ENCODE peak calls at places on chromosomes 3 and 15, in four cellular contexts. R, G, P and S are unnamed samples.

GRCh38 chr3:8660781-8661180 is 16.2 kb upstream of the SSUH2 start:
- DNase-seq in R (no peak), G (no peak), P (no peak), S (no peak)

GRCh38 chr3:127689266-127689860 is 16.6 kb downstream of the ABTB1 start:
- DNase-seq in R (peak), G (peak), P (no peak), S (no peak)

GRCh38 chr3:63130625-63131024 is 147.5 kb upstream of the SYNPR start:
- DNase-seq in R (no peak), G (no peak), P (no peak), S (no peak)

GRCh38 chr3:58071480-58071971 is 63.3 kb downstream of the FLNB start:
- DNase-seq in R (no peak), G (no peak), P (no peak), S (peak)

GRCh38 chr3:138862924-138863775 is 28.4 kb upstream of the PIK3CB start:
- DNase-seq in R (no peak), G (no peak), P (no peak), S (peak)

GRCh38 chr3:14522768-14523167 is 17.4 kb downstream of the GRIP2 start:
- DNase-seq in R (peak), G (peak), P (no peak), S (peak)

GRCh38 chr3:183812746-183813445 is 12.5 kb downstream of the MAP6D1 start:
- DNase-seq in R (no peak), G (peak), P (peak), S (no peak)

GRCh38 chr3:34783881-34784280 is 855.4 kb upstream of the ARPP21 start:
- DNase-seq in R (no peak), G (no peak), P (no peak), S (no peak)

GRCh38 chr3:48564022-48564421 is 441 bp upstream of the UCN2 start:
- DNase-seq in R (no peak), G (peak), P (no peak), S (no peak)

GRCh38 chr3:142501004-142501926 is 53.4 kb upstream of the XRN1 start:
- DNase-seq in R (no peak), G (no peak), P (no peak), S (no peak)

GRCh38 chr3:126124148-126124868 is 40.4 kb upstream of the SLC41A3 start:
- DNase-seq in R (peak), G (peak), P (no peak), S (no peak)

GRCh38 chr15:92801412-92801773 is 98.7 kb upstream of the CHD2 start:
- DNase-seq in R (no peak), G (no peak), P (no peak), S (no peak)

GRCh38 chr15:63381301-63382192 is at the start of gene CA12:
- DNase-seq in R (peak), G (no peak), P (peak), S (no peak)

GRCh38 chr15:32923176-32923575 is 205.4 kb downstream of the GREM1 start:
- DNase-seq in R (no peak), G (no peak), P (no peak), S (no peak)

GRCh38 chr15:66115568-66116206 is 137.9 kb downstream of the MEGF11 start:
- DNase-seq in R (no peak), G (no peak), P (no peak), S (no peak)

GRCh38 chr15:95457520-95457919 is 873.0 kb upstream of the NR2F2 start:
- DNase-seq in R (no peak), G (peak), P (no peak), S (no peak)

GRCh38 chr15:73930790-73931281 is 4.6 kb downstream of the LOXL1 start:
- DNase-seq in R (no peak), G (peak), P (no peak), S (no peak)

GRCh38 chr3:109923431-109923830 is 586.1 kb upstream of the DPPA4 start:
- DNase-seq in R (no peak), G (no peak), P (no peak), S (no peak)

GRCh38 chr15:57485869-57486268 is 105.8 kb upstream of the MYZAP start:
- DNase-seq in R (no peak), G (peak), P (no peak), S (peak)

GRCh38 chr3:9590282-9590791 is 36.7 kb upstream of the LHFPL4 start:
- DNase-seq in R (no peak), G (no peak), P (no peak), S (no peak)

GRCh38 chr3:141913150-141913811 is 36.8 kb downstream of the ATP1B3 start:
- DNase-seq in R (no peak), G (no peak), P (peak), S (no peak)

GRCh38 chr15:57555270-57555669 is 36.4 kb upstream of the MYZAP start:
- DNase-seq in R (no peak), G (no peak), P (no peak), S (no peak)

GRCh38 chr15:49901867-49902775 is 216.9 kb downstream of the ATP8B4 start:
- DNase-seq in R (no peak), G (no peak), P (no peak), S (no peak)